ENCODE peak calls at places on chromosomes 11 and 22, in nine cellular contexts. Z is stimulated activated CD4-positive, alpha-beta T cell treated with anti-CD3 and anti-CD28 coated beads, Interleukin-1b, Interleukin-23, amount 100 ng/mL, for 24 hours; F is stomach; G is adipocyte; Y is T follicular helper cell; V is T1000; T is GM04504; L is activated CD4-positive, alpha-beta T cell treated with anti-CD3 and anti-CD28 coated beads, Interleukin-2, amount 10 ng/mL, durations not matched to agents 7 days and 5 days; D is iris pigment epithelial cell. R is an unnamed sample.

GRCh38 chr11:10550988-10551657 is 10.1 kb upstream of the RNF141 start:
- DNase-seq in Z (no peak), Y (no peak), G (peak), V (no peak), F (no peak), T (no peak), D (no peak), L (no peak), R (no peak)

GRCh38 chr22:49976439-49977175 is 16.0 kb downstream of the PIM3 start:
- DNase-seq in Y (no peak), T (no peak), Z (peak), V (no peak), L (peak), G (no peak), D (no peak), F (peak), R (peak)

GRCh38 chr11:2771758-2772466 is 72.1 kb upstream of the KCNQ1OT1 start:
- DNase-seq in Z (no peak), V (no peak), G (no peak), Y (no peak), L (peak), F (peak), T (no peak), D (no peak), R (peak)

GRCh38 chr11:124113890-124114289 is 1.4 kb upstream of the VWA5A start:
- DNase-seq in T (no peak), Y (no peak), G (peak), L (no peak), Z (no peak), V (no peak), D (peak), F (no peak), R (no peak)

GRCh38 chr22:30824096-30824495 is 129.4 kb downstream of the OSBP2 start:
- DNase-seq in Y (no peak), T (no peak), Z (no peak), G (no peak), D (no peak), L (no peak), V (no peak), F (no peak), R (no peak)

GRCh38 chr11:121391914-121392313 is 60.2 kb upstream of the SORL1 start:
- DNase-seq in L (no peak), V (no peak), D (no peak), F (peak), Z (no peak), Y (no peak), G (no peak), T (no peak), R (no peak)

GRCh38 chr11:44608654-44609027 is 43.2 kb downstream of the CD82 start:
- DNase-seq in G (no peak), V (no peak), Z (no peak), D (no peak), Y (no peak), T (no peak), F (no peak), L (no peak), R (no peak)

GRCh38 chr11:11265994-11266606 is 87.0 kb downstream of the CSNK2A3 start:
- DNase-seq in Z (peak), L (peak), G (peak), V (no peak), D (peak), T (no peak), F (peak), Y (peak), R (peak)